ENCODE peak calls at places on chromosomes 4 and X, in seven cellular contexts. One of them, this sample, is unnamed.

GRCh38 chr4:184655889-184656869 is 6.6 kb downstream of the PRIMPOL start:
- DNase-seq in tibial nerve: no peak
- DNase-seq in NB4: no peak
- DNase-seq in H1: no peak
- DNase-seq in HCT116: no peak
- DNase-seq in thyroid gland: no peak
- DNase-seq in lower leg skin: no peak
- DNase-seq in this sample: no peak

GRCh38 chrX:133859860-133860259 is 125.5 kb downstream of the GPC3 start:
- DNase-seq in tibial nerve: peak
- DNase-seq in NB4: no peak
- DNase-seq in H1: no peak
- DNase-seq in HCT116: no peak
- DNase-seq in thyroid gland: no peak
- DNase-seq in lower leg skin: no peak
- DNase-seq in this sample: no peak

GRCh38 chr4:118849867-118850812 is 14.2 kb upstream of the SEC24D start:
- DNase-seq in tibial nerve: no peak
- DNase-seq in NB4: peak
- DNase-seq in H1: peak
- DNase-seq in HCT116: no peak
- DNase-seq in thyroid gland: peak
- DNase-seq in lower leg skin: no peak
- DNase-seq in this sample: no peak

GRCh38 chr4:100311181-100311580 is 120.9 kb upstream of the DDIT4L start:
- DNase-seq in tibial nerve: no peak
- DNase-seq in NB4: peak
- DNase-seq in H1: no peak
- DNase-seq in HCT116: peak
- DNase-seq in thyroid gland: no peak
- DNase-seq in lower leg skin: no peak
- DNase-seq in this sample: no peak

GRCh38 chr4:7157140-7157488 is 35.2 kb upstream of the SORCS2 start:
- DNase-seq in tibial nerve: no peak
- DNase-seq in NB4: no peak
- DNase-seq in H1: no peak
- DNase-seq in HCT116: no peak
- DNase-seq in thyroid gland: no peak
- DNase-seq in lower leg skin: peak
- DNase-seq in this sample: no peak

GRCh38 chr4:37780444-37781133 is 45.9 kb upstream of the PGM2 start:
- DNase-seq in tibial nerve: peak
- DNase-seq in NB4: peak
- DNase-seq in H1: no peak
- DNase-seq in HCT116: no peak
- DNase-seq in thyroid gland: no peak
- DNase-seq in lower leg skin: no peak
- DNase-seq in this sample: no peak

GRCh38 chrX:102339312-102340298 is 92.6 kb downstream of the NXF2 start:
- DNase-seq in tibial nerve: no peak
- DNase-seq in NB4: peak
- DNase-seq in H1: no peak
- DNase-seq in HCT116: no peak
- DNase-seq in thyroid gland: no peak
- DNase-seq in lower leg skin: peak
- DNase-seq in this sample: no peak

GRCh38 chr4:136012250-136012649 is 1520.0 kb downstream of the PCDH18 start:
- DNase-seq in tibial nerve: no peak
- DNase-seq in NB4: no peak
- DNase-seq in H1: no peak
- DNase-seq in HCT116: no peak
- DNase-seq in thyroid gland: no peak
- DNase-seq in lower leg skin: no peak
- DNase-seq in this sample: no peak

GRCh38 chrX:110397904-110398303 is 39.3 kb downstream of the RTL9 start:
- DNase-seq in tibial nerve: no peak
- DNase-seq in NB4: peak
- DNase-seq in H1: no peak
- DNase-seq in HCT116: no peak
- DNase-seq in thyroid gland: no peak
- DNase-seq in lower leg skin: peak
- DNase-seq in this sample: no peak

GRCh38 chrX:103624111-103624510 is 4.7 kb upstream of the TCEAL1 start:
- DNase-seq in tibial nerve: no peak
- DNase-seq in NB4: no peak
- DNase-seq in H1: no peak
- DNase-seq in HCT116: no peak
- DNase-seq in thyroid gland: no peak
- DNase-seq in lower leg skin: peak
- DNase-seq in this sample: no peak

GRCh38 chr4:154490589-154491340 is 834 bp downstream of the DCHS2 start:
- DNase-seq in tibial nerve: no peak
- DNase-seq in NB4: no peak
- DNase-seq in H1: no peak
- DNase-seq in HCT116: no peak
- DNase-seq in thyroid gland: peak
- DNase-seq in lower leg skin: no peak
- DNase-seq in this sample: no peak

GRCh38 chrX:96004386-96004785 is 680.3 kb upstream of the DIAPH2 start:
- DNase-seq in tibial nerve: no peak
- DNase-seq in NB4: no peak
- DNase-seq in H1: no peak
- DNase-seq in HCT116: no peak
- DNase-seq in thyroid gland: no peak
- DNase-seq in lower leg skin: no peak
- DNase-seq in this sample: no peak

GRCh38 chr4:186554485-186554884 is 882 bp downstream of the MTNR1A start:
- DNase-seq in tibial nerve: no peak
- DNase-seq in NB4: no peak
- DNase-seq in H1: no peak
- DNase-seq in HCT116: peak
- DNase-seq in thyroid gland: peak
- DNase-seq in lower leg skin: no peak
- DNase-seq in this sample: no peak

GRCh38 chr4:159171287-159171686 is 68.4 kb downstream of the RAPGEF2 start:
- DNase-seq in tibial nerve: no peak
- DNase-seq in NB4: no peak
- DNase-seq in H1: no peak
- DNase-seq in HCT116: no peak
- DNase-seq in thyroid gland: no peak
- DNase-seq in lower leg skin: no peak
- DNase-seq in this sample: peak

GRCh38 chrX:109687903-109688302 is 45.2 kb downstream of the ACSL4 start:
- DNase-seq in tibial nerve: no peak
- DNase-seq in NB4: no peak
- DNase-seq in H1: no peak
- DNase-seq in HCT116: no peak
- DNase-seq in thyroid gland: no peak
- DNase-seq in lower leg skin: no peak
- DNase-seq in this sample: no peak

GRCh38 chr4:39976945-39977488 is 694 bp downstream of the PDS5A start:
- DNase-seq in tibial nerve: peak
- DNase-seq in NB4: peak
- DNase-seq in H1: no peak
- DNase-seq in HCT116: no peak
- DNase-seq in thyroid gland: peak
- DNase-seq in lower leg skin: peak
- DNase-seq in this sample: peak

GRCh38 chr4:10590896-10591295 is 93.7 kb downstream of the CLNK start:
- DNase-seq in tibial nerve: no peak
- DNase-seq in NB4: no peak
- DNase-seq in H1: no peak
- DNase-seq in HCT116: no peak
- DNase-seq in thyroid gland: no peak
- DNase-seq in lower leg skin: no peak
- DNase-seq in this sample: no peak

GRCh38 chr4:185272232-185272631 is 62.8 kb downstream of the SNX25 start:
- DNase-seq in tibial nerve: no peak
- DNase-seq in NB4: no peak
- DNase-seq in H1: no peak
- DNase-seq in HCT116: no peak
- DNase-seq in thyroid gland: peak
- DNase-seq in lower leg skin: no peak
- DNase-seq in this sample: no peak

GRCh38 chr4:174490356-174490969 is 31.8 kb downstream of the HPGD start:
- DNase-seq in tibial nerve: no peak
- DNase-seq in NB4: no peak
- DNase-seq in H1: no peak
- DNase-seq in HCT116: no peak
- DNase-seq in thyroid gland: no peak
- DNase-seq in lower leg skin: no peak
- DNase-seq in this sample: peak

GRCh38 chr4:159160242-159160641 is 57.4 kb downstream of the RAPGEF2 start:
- DNase-seq in tibial nerve: no peak
- DNase-seq in NB4: no peak
- DNase-seq in H1: no peak
- DNase-seq in HCT116: no peak
- DNase-seq in thyroid gland: no peak
- DNase-seq in lower leg skin: no peak
- DNase-seq in this sample: no peak

GRCh38 chr4:110188113-110188512 is 10.3 kb downstream of the ELOVL6 start:
- DNase-seq in tibial nerve: no peak
- DNase-seq in NB4: no peak
- DNase-seq in H1: no peak
- DNase-seq in HCT116: no peak
- DNase-seq in thyroid gland: no peak
- DNase-seq in lower leg skin: no peak
- DNase-seq in this sample: no peak

GRCh38 chrX:45806410-45807121 is 605.9 kb upstream of the DIPK2B start:
- DNase-seq in tibial nerve: no peak
- DNase-seq in NB4: peak
- DNase-seq in H1: no peak
- DNase-seq in HCT116: no peak
- DNase-seq in thyroid gland: no peak
- DNase-seq in lower leg skin: no peak
- DNase-seq in this sample: no peak

GRCh38 chr4:66169341-66169740 is 499.1 kb upstream of the EPHA5 start:
- DNase-seq in tibial nerve: no peak
- DNase-seq in NB4: no peak
- DNase-seq in H1: no peak
- DNase-seq in HCT116: no peak
- DNase-seq in thyroid gland: no peak
- DNase-seq in lower leg skin: no peak
- DNase-seq in this sample: peak

GRCh38 chr4:86223472-86223871 is 136.4 kb downstream of the MAPK10 start:
- DNase-seq in tibial nerve: no peak
- DNase-seq in NB4: peak
- DNase-seq in H1: peak
- DNase-seq in HCT116: peak
- DNase-seq in thyroid gland: peak
- DNase-seq in lower leg skin: no peak
- DNase-seq in this sample: peak

GRCh38 chrX:23003121-23003520 is 3.4 kb downstream of the DDX53 start:
- DNase-seq in tibial nerve: no peak
- DNase-seq in NB4: no peak
- DNase-seq in H1: no peak
- DNase-seq in HCT116: no peak
- DNase-seq in thyroid gland: no peak
- DNase-seq in lower leg skin: no peak
- DNase-seq in this sample: no peak

GRCh38 chr4:147560632-147561031 is 56.6 kb upstream of the TMEM184C start:
- DNase-seq in tibial nerve: no peak
- DNase-seq in NB4: no peak
- DNase-seq in H1: no peak
- DNase-seq in HCT116: no peak
- DNase-seq in thyroid gland: no peak
- DNase-seq in lower leg skin: no peak
- DNase-seq in this sample: no peak

GRCh38 chr4:177785000-177785399 is 342.8 kb upstream of the AGA start:
- DNase-seq in tibial nerve: no peak
- DNase-seq in NB4: no peak
- DNase-seq in H1: no peak
- DNase-seq in HCT116: no peak
- DNase-seq in thyroid gland: no peak
- DNase-seq in lower leg skin: no peak
- DNase-seq in this sample: no peak

GRCh38 chr4:81471361-81472248 is at the start of gene RASGEF1B:
- DNase-seq in tibial nerve: peak
- DNase-seq in NB4: peak
- DNase-seq in H1: no peak
- DNase-seq in HCT116: no peak
- DNase-seq in thyroid gland: peak
- DNase-seq in lower leg skin: peak
- DNase-seq in this sample: peak
- TF ChIP-seq POLR2A in tibial nerve: peak
- TF ChIP-seq POLR2A in NB4: no peak
- TF ChIP-seq POLR2A in H1: no peak
- TF ChIP-seq POLR2A in HCT116: no peak
- TF ChIP-seq POLR2A in thyroid gland: peak
- TF ChIP-seq POLR2A in lower leg skin: no peak
- TF ChIP-seq POLR2A in this sample: peak

DNA sequence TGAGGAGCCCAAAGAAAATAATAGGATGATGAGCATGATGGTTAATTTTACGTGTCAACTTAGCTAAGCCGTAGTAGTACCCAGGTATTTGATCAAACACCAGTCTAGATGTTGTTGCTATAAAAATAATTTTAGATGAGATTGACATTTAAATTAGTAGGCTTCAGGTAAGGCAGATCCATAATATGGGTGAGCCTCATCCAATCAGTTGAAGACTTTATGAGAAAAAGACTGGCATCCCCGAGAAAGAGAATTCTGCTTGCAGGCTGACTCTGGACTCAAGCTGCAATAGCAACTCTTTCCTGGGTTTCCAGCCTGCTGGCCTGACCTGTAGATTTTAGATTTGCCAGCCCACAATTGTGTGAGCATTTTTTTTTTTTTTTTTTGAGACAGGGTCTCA is 192.8 kb upstream of the LNX1 start:
- DNase-seq in tibial nerve: no peak
- DNase-seq in NB4: no peak
- DNase-seq in H1: no peak
- DNase-seq in HCT116: no peak
- DNase-seq in thyroid gland: no peak
- DNase-seq in lower leg skin: no peak
- DNase-seq in this sample: no peak
- TF ChIP-seq POLR2A in tibial nerve: no peak
- TF ChIP-seq POLR2A in NB4: no peak
- TF ChIP-seq POLR2A in H1: no peak
- TF ChIP-seq POLR2A in HCT116: no peak
- TF ChIP-seq POLR2A in thyroid gland: no peak
- TF ChIP-seq POLR2A in lower leg skin: no peak
- TF ChIP-seq POLR2A in this sample: no peak

GRCh38 chrX:30652527-30653414 is 452 bp upstream of the GK start:
- DNase-seq in tibial nerve: peak
- DNase-seq in NB4: peak
- DNase-seq in H1: peak
- DNase-seq in HCT116: peak
- DNase-seq in thyroid gland: peak
- DNase-seq in lower leg skin: peak
- DNase-seq in this sample: peak
- TF ChIP-seq POLR2A in tibial nerve: no peak
- TF ChIP-seq POLR2A in NB4: peak
- TF ChIP-seq POLR2A in H1: peak
- TF ChIP-seq POLR2A in HCT116: no peak
- TF ChIP-seq POLR2A in thyroid gland: no peak
- TF ChIP-seq POLR2A in lower leg skin: no peak
- TF ChIP-seq POLR2A in this sample: peak

DNA sequence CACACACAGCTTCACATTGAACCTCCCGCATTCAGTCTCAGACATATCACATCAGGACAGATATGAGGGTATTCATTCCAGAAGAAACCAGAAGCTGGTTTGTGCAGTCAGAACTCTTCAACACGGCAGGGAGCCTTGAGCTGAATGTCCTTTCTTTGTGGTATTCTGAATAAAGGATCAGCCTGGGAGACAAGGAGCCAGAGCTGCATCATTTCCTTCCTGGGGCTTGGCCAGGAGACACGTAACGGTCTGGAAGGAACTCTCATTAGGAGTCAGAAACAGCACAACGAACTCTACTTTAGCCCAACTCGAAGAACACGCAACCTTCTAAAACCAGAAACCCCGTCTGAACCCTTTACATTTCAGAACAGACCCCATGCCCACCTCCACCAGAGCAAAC is 46.4 kb downstream of the KDR start:
- DNase-seq in tibial nerve: peak
- DNase-seq in NB4: no peak
- DNase-seq in H1: no peak
- DNase-seq in HCT116: no peak
- DNase-seq in thyroid gland: no peak
- DNase-seq in lower leg skin: peak
- DNase-seq in this sample: no peak
- TF ChIP-seq POLR2A in tibial nerve: no peak
- TF ChIP-seq POLR2A in NB4: no peak
- TF ChIP-seq POLR2A in H1: peak
- TF ChIP-seq POLR2A in HCT116: no peak
- TF ChIP-seq POLR2A in thyroid gland: no peak
- TF ChIP-seq POLR2A in lower leg skin: no peak
- TF ChIP-seq POLR2A in this sample: no peak